ENCODE peak calls at places on chromosomes 3 and 15, in four cellular contexts. K, P, F and I are unnamed samples.

GRCh38 chr15:81293728-81294500 is 30.0 kb downstream of the STARD5 start:
- DNase-seq in P (peak; percentile 93), K (no peak), F (no peak), I (no peak)

GRCh38 chr3:98793971-98794370 is 30.8 kb downstream of the ST3GAL6 start:
- DNase-seq in F (peak; percentile 38), P (no peak), K (no peak), I (no peak)

GRCh38 chr15:53746101-53746500 is 13.4 kb downstream of the WDR72 start:
- DNase-seq in K (no peak), F (no peak), P (no peak), I (no peak)

GRCh38 chr3:113536627-113537101 is 4.3 kb downstream of the SIDT1 start:
- DNase-seq in K (no peak), P (no peak), F (no peak), I (peak; percentile 35)

GRCh38 chr3:194565597-194566190 is 67.5 kb downstream of the TMEM44 start:
- DNase-seq in K (no peak), F (peak; percentile 84), P (no peak), I (no peak)

GRCh38 chr3:72453686-72454085 is 394.6 kb downstream of the SHQ1 start:
- DNase-seq in K (no peak), F (no peak), P (no peak), I (no peak)

GRCh38 chr15:88623061-88623460 is 1.9 kb downstream of the AEN start:
- DNase-seq in P (peak; percentile 43), F (peak; percentile 85), K (no peak), I (peak; percentile 66)

GRCh38 chr15:45715528-45715927 is 80.7 kb downstream of the SQOR start:
- DNase-seq in K (no peak), F (no peak), P (no peak), I (no peak)

GRCh38 chr3:110575702-110576101 is 495.9 kb upstream of the NECTIN3 start:
- DNase-seq in K (no peak), F (no peak), P (no peak), I (no peak)

GRCh38 chr3:177470200-177470941 is 273.1 kb upstream of the TBL1XR1 start:
- DNase-seq in P (no peak), F (peak; percentile 50), K (no peak), I (no peak)

GRCh38 chr15:33860749-33861148 is 107.5 kb upstream of the CHRM5 start:
- DNase-seq in P (no peak), K (no peak), F (peak; percentile 74), I (peak; percentile 23)

GRCh38 chr3:165259518-165260193 is 63.5 kb upstream of the SLITRK3 start:
- DNase-seq in P (no peak), K (no peak), F (peak; percentile 23), I (peak; percentile 0)

GRCh38 chr15:55695432-55695831 is 47.5 kb downstream of the PRTG start:
- DNase-seq in P (no peak), F (no peak), K (no peak), I (peak; percentile 26)

GRCh38 chr3:169940486-169941181 is 26.0 kb upstream of the SEC62 start:
- DNase-seq in F (no peak), K (no peak), P (peak; percentile 95), I (no peak)

GRCh38 chr15:62035256-62035908 is 24.9 kb downstream of the VPS13C start:
- DNase-seq in K (no peak), P (no peak), F (peak; percentile 81), I (no peak)

GRCh38 chr3:53238051-53238850 is 17.6 kb downstream of the TKT start:
- DNase-seq in F (peak; percentile 98), P (no peak), K (no peak), I (peak; percentile 73)

GRCh38 chr3:43031490-43032216 is 52.5 kb downstream of the GASK1A start:
- DNase-seq in K (no peak), F (no peak), P (no peak), I (no peak)

GRCh38 chr3:37072892-37073291 is 79.6 kb downstream of the MLH1 start:
- DNase-seq in K (no peak), P (no peak), F (peak; percentile 89), I (peak; percentile 83)

GRCh38 chr3:155664922-155665695 is 79.8 kb downstream of the PLCH1 start:
- DNase-seq in P (no peak), K (no peak), F (peak; percentile 87), I (peak; percentile 89)

GRCh38 chr15:85615930-85616329 is 178.8 kb downstream of the KLHL25 start:
- DNase-seq in F (peak; percentile 50), P (peak; percentile 19), K (no peak), I (no peak)

GRCh38 chr15:53046153-53046790 is 256.1 kb upstream of the ONECUT1 start:
- DNase-seq in F (no peak), P (no peak), K (no peak), I (no peak)

GRCh38 chr3:42660898-42661297 is 7.4 kb downstream of the ZBTB47 start:
- DNase-seq in P (no peak), F (no peak), K (no peak), I (no peak)

GRCh38 chr3:64939309-64939708 is 251.5 kb upstream of the ADAMTS9 start:
- DNase-seq in K (no peak), F (no peak), P (no peak), I (no peak)

GRCh38 chr3:177141471-177141870 is 55.8 kb downstream of the TBL1XR1 start:
- DNase-seq in K (no peak), F (no peak), P (no peak), I (no peak)

GRCh38 chr15:67796728-67797127 is 28.6 kb upstream of the SKOR1 start:
- DNase-seq in F (no peak), K (no peak), P (no peak), I (no peak)

GRCh38 chr15:29196306-29196705 is 73.3 kb downstream of the NSMCE3 start:
- DNase-seq in P (no peak), K (no peak), F (no peak), I (no peak)

GRCh38 chr3:22129101-22129500 is 378.1 kb upstream of the ZNF385D start:
- DNase-seq in K (no peak), F (no peak), P (no peak), I (no peak)

GRCh38 chr15:33698128-33698527 is 270.2 kb upstream of the CHRM5 start:
- DNase-seq in K (no peak), P (no peak), F (no peak), I (no peak)

DNA sequence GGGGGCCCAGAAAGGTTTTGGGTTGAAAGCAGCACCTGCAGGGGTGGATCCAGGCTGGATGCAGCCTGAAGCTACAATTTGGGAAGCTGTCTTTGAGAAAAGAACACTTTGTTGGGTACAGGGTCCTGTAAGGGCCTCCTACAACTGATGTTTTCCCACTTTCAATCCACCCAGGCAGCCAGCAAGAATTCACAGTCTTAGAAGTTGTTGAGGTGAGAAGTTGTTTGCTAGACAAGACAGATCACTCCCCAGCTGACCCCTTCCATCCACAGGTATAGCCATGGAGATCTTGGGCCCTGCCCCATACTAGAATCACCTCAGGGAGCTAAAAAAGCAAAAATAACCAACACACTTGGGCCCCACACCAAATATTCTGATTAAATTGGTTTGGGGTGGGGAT is 10.3 kb upstream of the SMAD6 start:
- DNase-seq in P (no peak), F (no peak), K (no peak), I (no peak)
- H3K4me3 ChIP-seq in P (no peak overlapping the region), F (no peak overlapping the region), K (no peak overlapping the region), I (no peak overlapping the region)

DNA sequence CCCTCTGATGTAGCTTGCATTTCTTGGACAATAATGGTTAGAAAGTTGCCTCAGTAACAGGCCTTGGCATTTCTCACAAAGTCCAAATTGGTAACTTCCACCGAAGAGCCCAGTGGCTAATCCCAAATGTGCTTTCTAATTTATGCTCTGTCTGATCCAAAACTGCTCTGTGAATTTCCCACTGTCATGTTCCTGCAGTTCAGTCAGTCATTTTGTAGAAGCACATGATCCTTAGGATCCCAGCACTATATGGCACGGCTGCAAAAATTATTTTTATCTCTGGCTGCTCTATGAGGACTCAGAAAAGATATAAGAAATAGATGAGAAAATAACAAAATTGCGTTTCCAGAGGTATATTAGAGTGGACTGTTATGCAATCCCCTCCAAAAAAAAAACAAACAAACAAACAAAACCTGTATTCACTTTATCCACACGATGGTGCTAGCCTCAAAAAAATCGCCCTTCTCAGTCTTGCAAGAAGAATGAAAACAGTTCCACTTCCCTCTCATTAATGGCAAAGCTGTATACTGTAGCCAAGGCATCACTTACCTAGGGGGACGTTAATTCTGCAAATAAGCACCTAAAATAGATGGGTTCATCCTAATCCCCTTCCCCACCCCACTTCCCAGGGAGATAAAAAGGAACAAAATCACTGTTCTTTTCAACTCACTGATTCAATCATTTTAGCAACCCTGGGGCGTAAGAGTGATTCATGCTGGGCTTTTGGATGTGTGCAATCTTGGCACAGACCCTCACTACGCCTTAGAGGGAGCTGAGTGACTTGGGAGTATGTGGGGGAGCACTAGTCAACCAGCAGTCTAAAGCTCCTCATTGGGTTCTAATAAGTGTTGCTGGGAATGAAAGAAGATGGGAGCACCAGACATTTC is 61.3 kb downstream of the TMCO5A start:
- DNase-seq in P (peak; percentile 30), F (peak; percentile 73), K (no peak), I (peak; percentile 60)
- H3K4me3 ChIP-seq in P (no peak overlapping the region), F (no peak overlapping the region), K (peak overlapping the region; percentile 13), I (no peak overlapping the region)

DNA sequence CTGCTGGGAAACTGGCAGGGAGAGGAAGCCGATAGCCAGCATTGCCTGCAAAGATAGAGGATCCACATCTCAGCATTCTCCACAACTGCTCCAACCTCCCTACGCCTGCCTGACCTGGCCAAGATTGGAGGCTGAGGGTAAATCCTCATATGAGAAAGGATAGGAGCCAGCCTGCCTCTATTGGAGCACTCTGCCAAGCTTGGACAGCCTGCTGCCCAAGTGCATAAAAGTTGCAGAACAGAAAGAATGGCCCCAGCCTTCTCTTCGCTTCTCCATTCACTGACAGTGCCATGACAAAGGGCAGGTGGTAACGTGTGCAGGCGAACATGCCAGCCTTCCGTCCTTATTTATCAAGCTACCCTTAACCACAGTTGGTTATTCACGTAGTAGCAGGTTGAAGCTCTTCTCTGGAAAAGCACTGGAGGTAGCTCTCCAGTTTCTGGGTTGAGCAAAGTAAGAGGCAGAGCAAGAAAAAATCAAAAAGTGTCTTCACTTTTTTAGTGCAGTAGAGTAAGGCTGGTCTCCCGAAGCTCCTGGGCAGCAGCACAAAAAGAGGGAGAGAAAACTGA is 4.3 kb downstream of the BMF start:
- DNase-seq in P (no peak), F (no peak), K (no peak), I (no peak)
- H3K4me3 ChIP-seq in P (peak overlapping the region; percentile 46), F (peak overlapping the region; percentile 4), K (peak overlapping the region; percentile 44), I (no peak overlapping the region)

DNA sequence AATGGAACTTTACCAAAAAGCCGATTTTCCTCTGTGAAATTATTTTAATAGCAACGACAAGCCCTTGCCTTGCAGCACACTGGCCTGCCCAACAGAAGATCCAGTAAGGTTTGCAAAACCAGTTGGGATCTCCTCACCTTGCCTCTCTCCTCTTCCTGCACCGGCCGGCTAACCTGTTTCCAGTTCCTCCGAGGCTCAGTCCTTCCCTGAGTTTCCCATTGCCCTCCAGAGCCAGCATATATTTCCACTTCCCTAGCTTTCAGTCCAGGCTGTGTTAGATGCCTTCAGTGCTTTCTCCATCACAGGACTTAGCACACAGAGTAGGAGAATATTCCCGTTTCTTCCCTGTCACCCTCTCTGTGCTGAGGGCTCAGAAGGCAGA is 60.3 kb downstream of the NOX5 start:
- DNase-seq in K (no peak), F (peak; percentile 25), P (no peak), I (no peak)
- H3K4me3 ChIP-seq in K (peak overlapping the region; percentile 74), F (peak overlapping the region; percentile 76), P (no peak overlapping the region), I (peak overlapping the region; percentile 76)